ENCODE peak calls at places on chromosome 6, in five cellular contexts. L is NCI-H1105, H is aorta, N is HFFc6, G is glutamatergic neuron. V is an unnamed sample.

GRCh38 chr6:27669798-27670301 is 196.9 kb upstream of the ZNF184 start:
- DNase-seq in N (no peak), H (no peak), L (no peak), G (no peak), V (no peak)

GRCh38 chr6:121297699-121298098 is 36.6 kb downstream of the TBC1D32 start:
- DNase-seq in N (no peak), L (no peak), H (no peak), G (no peak), V (no peak)

GRCh38 chr6:167588920-167589614 is 237.6 kb upstream of the AFDN start:
- DNase-seq in G (no peak), N (no peak), H (no peak), L (no peak), V (no peak)

GRCh38 chr6:140909156-140909555 is 1223.6 kb upstream of the GJE1 start:
- DNase-seq in H (no peak), L (no peak), N (peak), G (no peak), V (no peak)

GRCh38 chr6:21751608-21752007 is 158.1 kb downstream of the SOX4 start:
- DNase-seq in N (no peak), H (no peak), G (peak), L (no peak), V (no peak)

GRCh38 chr6:51702851-51703250 is 384.6 kb downstream of the PKHD1 start:
- DNase-seq in L (no peak), H (no peak), N (no peak), G (no peak), V (no peak)

GRCh38 chr6:119233327-119233984 is 116.1 kb downstream of the MAN1A1 start:
- DNase-seq in G (no peak), N (no peak), H (no peak), L (no peak), V (no peak)

GRCh38 chr6:3838992-3839867 is 9.9 kb upstream of the FAM50B start:
- DNase-seq in N (peak), G (no peak), H (no peak), L (no peak), V (no peak)

GRCh38 chr6:26126394-26127221 is 39.4 kb downstream of the HFE start:
- DNase-seq in G (no peak), L (no peak), H (no peak), N (no peak), V (peak)

GRCh38 chr6:100833972-100834574 is 47.1 kb downstream of the ASCC3 start:
- DNase-seq in H (no peak), N (peak), L (no peak), G (no peak), V (no peak)

GRCh38 chr6:69758214-69758613 is 38.6 kb downstream of the LMBRD1 start:
- DNase-seq in G (no peak), N (no peak), H (no peak), L (no peak), V (no peak)

GRCh38 chr6:41470341-41471063 is 75.7 kb upstream of the FOXP4 start:
- DNase-seq in N (no peak), L (no peak), H (peak), G (peak), V (no peak)

GRCh38 chr6:140101818-140102217 is 727.4 kb upstream of the CITED2 start:
- DNase-seq in G (no peak), N (no peak), H (no peak), L (no peak), V (no peak)

GRCh38 chr6:153081914-153082313 is 49.2 kb downstream of the RGS17 start:
- DNase-seq in G (no peak), N (no peak), L (no peak), H (no peak), V (no peak)